ENCODE peak calls at places on chromosomes 5 and 9, in ten cellular contexts. One of them, this sample, is unnamed.

GRCh38 chr5:32583582-32584232 is 1.6 kb upstream of the SUB1 start:
- DNase-seq in T-helper 2 cell: no peak
- DNase-seq in mesothelial cell of epicardium: no peak
- DNase-seq in pancreas: no peak
- DNase-seq in AG09319: no peak
- DNase-seq in HTR-8/SVneo: no peak
- DNase-seq in stimulated activated CD8-positive, alpha-beta memory T cell treated with anti-CD3 and anti-CD28 coated beads, Interleukin-7, amount 100 ng/mL, for 24 hours: no peak
- DNase-seq in WERI-Rb-1: no peak
- DNase-seq in Right ventricle myocardium superior: no peak
- DNase-seq in GM19239: peak; percentile 36
- DNase-seq in this sample: no peak

GRCh38 chr9:132143359-132143758 is 18.5 kb upstream of the NTNG2 start:
- DNase-seq in pancreas: no peak
- DNase-seq in stimulated activated CD8-positive, alpha-beta memory T cell treated with anti-CD3 and anti-CD28 coated beads, Interleukin-7, amount 100 ng/mL, for 24 hours: no peak
- DNase-seq in T-helper 2 cell: no peak
- DNase-seq in mesothelial cell of epicardium: no peak
- DNase-seq in WERI-Rb-1: no peak
- DNase-seq in GM19239: no peak
- DNase-seq in HTR-8/SVneo: no peak
- DNase-seq in AG09319: no peak
- DNase-seq in Right ventricle myocardium superior: no peak
- DNase-seq in this sample: no peak

GRCh38 chr5:67215592-67216471 is 19.2 kb upstream of the CD180 start:
- DNase-seq in stimulated activated CD8-positive, alpha-beta memory T cell treated with anti-CD3 and anti-CD28 coated beads, Interleukin-7, amount 100 ng/mL, for 24 hours: peak; percentile 21
- DNase-seq in AG09319: no peak
- DNase-seq in pancreas: peak; percentile 70
- DNase-seq in mesothelial cell of epicardium: no peak
- DNase-seq in HTR-8/SVneo: no peak
- DNase-seq in Right ventricle myocardium superior: peak; percentile 94
- DNase-seq in WERI-Rb-1: no peak
- DNase-seq in T-helper 2 cell: peak; percentile 41
- DNase-seq in GM19239: peak; percentile 49
- DNase-seq in this sample: peak; percentile 66

GRCh38 chr9:37408933-37409710 is 13.4 kb upstream of the GRHPR start:
- DNase-seq in WERI-Rb-1: no peak
- DNase-seq in mesothelial cell of epicardium: no peak
- DNase-seq in T-helper 2 cell: peak; percentile 70
- DNase-seq in GM19239: peak; percentile 55
- DNase-seq in Right ventricle myocardium superior: no peak
- DNase-seq in HTR-8/SVneo: no peak
- DNase-seq in pancreas: no peak
- DNase-seq in AG09319: no peak
- DNase-seq in stimulated activated CD8-positive, alpha-beta memory T cell treated with anti-CD3 and anti-CD28 coated beads, Interleukin-7, amount 100 ng/mL, for 24 hours: peak; percentile 34
- DNase-seq in this sample: no peak

GRCh38 chr5:79014631-79015030 is 29.5 kb upstream of the ARSB start:
- DNase-seq in stimulated activated CD8-positive, alpha-beta memory T cell treated with anti-CD3 and anti-CD28 coated beads, Interleukin-7, amount 100 ng/mL, for 24 hours: no peak
- DNase-seq in pancreas: no peak
- DNase-seq in Right ventricle myocardium superior: no peak
- DNase-seq in WERI-Rb-1: no peak
- DNase-seq in HTR-8/SVneo: no peak
- DNase-seq in GM19239: no peak
- DNase-seq in mesothelial cell of epicardium: no peak
- DNase-seq in T-helper 2 cell: no peak
- DNase-seq in AG09319: no peak
- DNase-seq in this sample: no peak

GRCh38 chr9:31776471-31776870 is 608.0 kb upstream of the ACO1 start:
- DNase-seq in GM19239: no peak
- DNase-seq in stimulated activated CD8-positive, alpha-beta memory T cell treated with anti-CD3 and anti-CD28 coated beads, Interleukin-7, amount 100 ng/mL, for 24 hours: no peak
- DNase-seq in WERI-Rb-1: peak; percentile 36
- DNase-seq in mesothelial cell of epicardium: no peak
- DNase-seq in Right ventricle myocardium superior: no peak
- DNase-seq in HTR-8/SVneo: no peak
- DNase-seq in pancreas: no peak
- DNase-seq in AG09319: no peak
- DNase-seq in T-helper 2 cell: no peak
- DNase-seq in this sample: no peak

GRCh38 chr5:134436523-134437339 is 25.1 kb upstream of the CDKN2AIPNL start:
- DNase-seq in GM19239: peak; percentile 54
- DNase-seq in HTR-8/SVneo: peak; percentile 62
- DNase-seq in mesothelial cell of epicardium: no peak
- DNase-seq in AG09319: no peak
- DNase-seq in pancreas: peak; percentile 76
- DNase-seq in Right ventricle myocardium superior: peak; percentile 76
- DNase-seq in T-helper 2 cell: no peak
- DNase-seq in WERI-Rb-1: peak; percentile 77
- DNase-seq in stimulated activated CD8-positive, alpha-beta memory T cell treated with anti-CD3 and anti-CD28 coated beads, Interleukin-7, amount 100 ng/mL, for 24 hours: peak; percentile 24
- DNase-seq in this sample: peak; percentile 39

GRCh38 chr5:7789567-7789966 is 61.4 kb downstream of the CFAP90 start:
- DNase-seq in stimulated activated CD8-positive, alpha-beta memory T cell treated with anti-CD3 and anti-CD28 coated beads, Interleukin-7, amount 100 ng/mL, for 24 hours: no peak
- DNase-seq in mesothelial cell of epicardium: no peak
- DNase-seq in pancreas: no peak
- DNase-seq in HTR-8/SVneo: no peak
- DNase-seq in AG09319: no peak
- DNase-seq in WERI-Rb-1: no peak
- DNase-seq in T-helper 2 cell: no peak
- DNase-seq in Right ventricle myocardium superior: no peak
- DNase-seq in GM19239: no peak
- DNase-seq in this sample: no peak

GRCh38 chr5:37207802-37208201 is 41.4 kb downstream of the CPLANE1 start:
- DNase-seq in WERI-Rb-1: no peak
- DNase-seq in AG09319: no peak
- DNase-seq in stimulated activated CD8-positive, alpha-beta memory T cell treated with anti-CD3 and anti-CD28 coated beads, Interleukin-7, amount 100 ng/mL, for 24 hours: no peak
- DNase-seq in mesothelial cell of epicardium: no peak
- DNase-seq in GM19239: no peak
- DNase-seq in HTR-8/SVneo: no peak
- DNase-seq in pancreas: no peak
- DNase-seq in T-helper 2 cell: no peak
- DNase-seq in Right ventricle myocardium superior: no peak
- DNase-seq in this sample: no peak

GRCh38 chr5:143110591-143110990 is 292.9 kb downstream of the NR3C1 start:
- DNase-seq in mesothelial cell of epicardium: no peak
- DNase-seq in stimulated activated CD8-positive, alpha-beta memory T cell treated with anti-CD3 and anti-CD28 coated beads, Interleukin-7, amount 100 ng/mL, for 24 hours: no peak
- DNase-seq in WERI-Rb-1: no peak
- DNase-seq in HTR-8/SVneo: no peak
- DNase-seq in GM19239: no peak
- DNase-seq in Right ventricle myocardium superior: no peak
- DNase-seq in T-helper 2 cell: no peak
- DNase-seq in AG09319: no peak
- DNase-seq in pancreas: no peak
- DNase-seq in this sample: no peak

GRCh38 chr5:136981936-136982335 is 517.2 kb downstream of the SPOCK1 start:
- DNase-seq in stimulated activated CD8-positive, alpha-beta memory T cell treated with anti-CD3 and anti-CD28 coated beads, Interleukin-7, amount 100 ng/mL, for 24 hours: no peak
- DNase-seq in pancreas: no peak
- DNase-seq in Right ventricle myocardium superior: no peak
- DNase-seq in HTR-8/SVneo: no peak
- DNase-seq in WERI-Rb-1: no peak
- DNase-seq in mesothelial cell of epicardium: no peak
- DNase-seq in T-helper 2 cell: no peak
- DNase-seq in GM19239: no peak
- DNase-seq in AG09319: no peak
- DNase-seq in this sample: no peak

GRCh38 chr9:2220036-2220435 is 204.9 kb downstream of the SMARCA2 start:
- DNase-seq in stimulated activated CD8-positive, alpha-beta memory T cell treated with anti-CD3 and anti-CD28 coated beads, Interleukin-7, amount 100 ng/mL, for 24 hours: no peak
- DNase-seq in pancreas: no peak
- DNase-seq in Right ventricle myocardium superior: no peak
- DNase-seq in WERI-Rb-1: no peak
- DNase-seq in GM19239: no peak
- DNase-seq in AG09319: no peak
- DNase-seq in T-helper 2 cell: no peak
- DNase-seq in mesothelial cell of epicardium: no peak
- DNase-seq in HTR-8/SVneo: no peak
- DNase-seq in this sample: no peak

GRCh38 chr9:14910178-14910805 is at the start of gene FREM1:
- DNase-seq in mesothelial cell of epicardium: peak; percentile 53
- DNase-seq in HTR-8/SVneo: no peak
- DNase-seq in GM19239: no peak
- DNase-seq in T-helper 2 cell: no peak
- DNase-seq in pancreas: peak; percentile 62
- DNase-seq in stimulated activated CD8-positive, alpha-beta memory T cell treated with anti-CD3 and anti-CD28 coated beads, Interleukin-7, amount 100 ng/mL, for 24 hours: no peak
- DNase-seq in AG09319: no peak
- DNase-seq in WERI-Rb-1: no peak
- DNase-seq in Right ventricle myocardium superior: peak; percentile 71
- DNase-seq in this sample: no peak

GRCh38 chr5:76789991-76790571 is 28.7 kb upstream of the F2RL1 start:
- DNase-seq in WERI-Rb-1: peak; percentile 90
- DNase-seq in Right ventricle myocardium superior: peak; percentile 45
- DNase-seq in T-helper 2 cell: no peak
- DNase-seq in AG09319: no peak
- DNase-seq in stimulated activated CD8-positive, alpha-beta memory T cell treated with anti-CD3 and anti-CD28 coated beads, Interleukin-7, amount 100 ng/mL, for 24 hours: no peak
- DNase-seq in mesothelial cell of epicardium: no peak
- DNase-seq in HTR-8/SVneo: no peak
- DNase-seq in GM19239: no peak
- DNase-seq in pancreas: no peak
- DNase-seq in this sample: no peak

GRCh38 chr9:96418920-96419690 is 935 bp upstream of the ZNF367 start:
- DNase-seq in HTR-8/SVneo: peak; percentile 22
- DNase-seq in T-helper 2 cell: peak; percentile 21
- DNase-seq in pancreas: peak; percentile 80
- DNase-seq in Right ventricle myocardium superior: peak; percentile 88
- DNase-seq in GM19239: no peak
- DNase-seq in mesothelial cell of epicardium: no peak
- DNase-seq in stimulated activated CD8-positive, alpha-beta memory T cell treated with anti-CD3 and anti-CD28 coated beads, Interleukin-7, amount 100 ng/mL, for 24 hours: peak; percentile 19
- DNase-seq in AG09319: no peak
- DNase-seq in WERI-Rb-1: peak; percentile 88
- DNase-seq in this sample: peak; percentile 42

GRCh38 chr5:148425808-148426207 is 42.0 kb downstream of the FBXO38 start:
- DNase-seq in stimulated activated CD8-positive, alpha-beta memory T cell treated with anti-CD3 and anti-CD28 coated beads, Interleukin-7, amount 100 ng/mL, for 24 hours: no peak
- DNase-seq in AG09319: no peak
- DNase-seq in T-helper 2 cell: no peak
- DNase-seq in WERI-Rb-1: no peak
- DNase-seq in HTR-8/SVneo: no peak
- DNase-seq in mesothelial cell of epicardium: no peak
- DNase-seq in GM19239: no peak
- DNase-seq in Right ventricle myocardium superior: no peak
- DNase-seq in pancreas: no peak
- DNase-seq in this sample: no peak

GRCh38 chr9:137028013-137028280 is at the start of gene ABCA2:
- DNase-seq in pancreas: no peak
- DNase-seq in T-helper 2 cell: no peak
- DNase-seq in AG09319: no peak
- DNase-seq in WERI-Rb-1: no peak
- DNase-seq in HTR-8/SVneo: no peak
- DNase-seq in GM19239: no peak
- DNase-seq in stimulated activated CD8-positive, alpha-beta memory T cell treated with anti-CD3 and anti-CD28 coated beads, Interleukin-7, amount 100 ng/mL, for 24 hours: no peak
- DNase-seq in Right ventricle myocardium superior: no peak
- DNase-seq in mesothelial cell of epicardium: no peak
- DNase-seq in this sample: no peak

GRCh38 chr5:6478793-6479192 is 30.1 kb downstream of the UBE2QL1 start:
- DNase-seq in pancreas: no peak
- DNase-seq in T-helper 2 cell: no peak
- DNase-seq in Right ventricle myocardium superior: no peak
- DNase-seq in WERI-Rb-1: no peak
- DNase-seq in GM19239: no peak
- DNase-seq in mesothelial cell of epicardium: no peak
- DNase-seq in stimulated activated CD8-positive, alpha-beta memory T cell treated with anti-CD3 and anti-CD28 coated beads, Interleukin-7, amount 100 ng/mL, for 24 hours: no peak
- DNase-seq in HTR-8/SVneo: no peak
- DNase-seq in AG09319: no peak
- DNase-seq in this sample: no peak

GRCh38 chr9:91847576-91847975 is 102.5 kb downstream of the ROR2 start:
- DNase-seq in mesothelial cell of epicardium: no peak
- DNase-seq in pancreas: no peak
- DNase-seq in WERI-Rb-1: no peak
- DNase-seq in T-helper 2 cell: no peak
- DNase-seq in Right ventricle myocardium superior: no peak
- DNase-seq in HTR-8/SVneo: no peak
- DNase-seq in GM19239: no peak
- DNase-seq in stimulated activated CD8-positive, alpha-beta memory T cell treated with anti-CD3 and anti-CD28 coated beads, Interleukin-7, amount 100 ng/mL, for 24 hours: no peak
- DNase-seq in AG09319: peak; percentile 45
- DNase-seq in this sample: no peak

GRCh38 chr5:177241768-177242167 is 61.8 kb downstream of the RAB24 start:
- DNase-seq in HTR-8/SVneo: no peak
- DNase-seq in WERI-Rb-1: no peak
- DNase-seq in T-helper 2 cell: no peak
- DNase-seq in mesothelial cell of epicardium: no peak
- DNase-seq in pancreas: no peak
- DNase-seq in GM19239: no peak
- DNase-seq in Right ventricle myocardium superior: no peak
- DNase-seq in stimulated activated CD8-positive, alpha-beta memory T cell treated with anti-CD3 and anti-CD28 coated beads, Interleukin-7, amount 100 ng/mL, for 24 hours: no peak
- DNase-seq in AG09319: no peak
- DNase-seq in this sample: no peak

GRCh38 chr5:126866837-126867236 is 89.9 kb downstream of the LMNB1 start:
- DNase-seq in stimulated activated CD8-positive, alpha-beta memory T cell treated with anti-CD3 and anti-CD28 coated beads, Interleukin-7, amount 100 ng/mL, for 24 hours: no peak
- DNase-seq in AG09319: no peak
- DNase-seq in T-helper 2 cell: no peak
- DNase-seq in Right ventricle myocardium superior: no peak
- DNase-seq in pancreas: no peak
- DNase-seq in WERI-Rb-1: no peak
- DNase-seq in HTR-8/SVneo: no peak
- DNase-seq in mesothelial cell of epicardium: peak; percentile 20
- DNase-seq in GM19239: no peak
- DNase-seq in this sample: no peak

GRCh38 chr9:133167096-133167695 is 3.5 kb upstream of the GBGT1 start:
- DNase-seq in GM19239: no peak
- DNase-seq in Right ventricle myocardium superior: no peak
- DNase-seq in pancreas: no peak
- DNase-seq in HTR-8/SVneo: no peak
- DNase-seq in mesothelial cell of epicardium: peak; percentile 33
- DNase-seq in stimulated activated CD8-positive, alpha-beta memory T cell treated with anti-CD3 and anti-CD28 coated beads, Interleukin-7, amount 100 ng/mL, for 24 hours: no peak
- DNase-seq in AG09319: no peak
- DNase-seq in T-helper 2 cell: no peak
- DNase-seq in WERI-Rb-1: no peak
- DNase-seq in this sample: no peak

GRCh38 chr9:136185596-136185995 is 19.3 kb downstream of the LHX3 start:
- DNase-seq in HTR-8/SVneo: no peak
- DNase-seq in stimulated activated CD8-positive, alpha-beta memory T cell treated with anti-CD3 and anti-CD28 coated beads, Interleukin-7, amount 100 ng/mL, for 24 hours: no peak
- DNase-seq in T-helper 2 cell: no peak
- DNase-seq in AG09319: no peak
- DNase-seq in mesothelial cell of epicardium: no peak
- DNase-seq in GM19239: no peak
- DNase-seq in Right ventricle myocardium superior: no peak
- DNase-seq in WERI-Rb-1: no peak
- DNase-seq in pancreas: peak; percentile 48
- DNase-seq in this sample: no peak

GRCh38 chr5:523658-524441 is 399 bp downstream of the SLC9A3 start:
- DNase-seq in HTR-8/SVneo: no peak
- DNase-seq in Right ventricle myocardium superior: no peak
- DNase-seq in AG09319: no peak
- DNase-seq in GM19239: no peak
- DNase-seq in mesothelial cell of epicardium: no peak
- DNase-seq in stimulated activated CD8-positive, alpha-beta memory T cell treated with anti-CD3 and anti-CD28 coated beads, Interleukin-7, amount 100 ng/mL, for 24 hours: no peak
- DNase-seq in pancreas: no peak
- DNase-seq in WERI-Rb-1: no peak
- DNase-seq in T-helper 2 cell: no peak
- DNase-seq in this sample: no peak

GRCh38 chr5:17238521-17239041 is 21.1 kb downstream of the BASP1 start:
- DNase-seq in pancreas: no peak
- DNase-seq in T-helper 2 cell: no peak
- DNase-seq in AG09319: no peak
- DNase-seq in WERI-Rb-1: no peak
- DNase-seq in Right ventricle myocardium superior: no peak
- DNase-seq in HTR-8/SVneo: peak; percentile 69
- DNase-seq in stimulated activated CD8-positive, alpha-beta memory T cell treated with anti-CD3 and anti-CD28 coated beads, Interleukin-7, amount 100 ng/mL, for 24 hours: no peak
- DNase-seq in GM19239: no peak
- DNase-seq in mesothelial cell of epicardium: no peak
- DNase-seq in this sample: no peak

GRCh38 chr5:132136906-132137305 is 63.3 kb downstream of the CSF2 start:
- DNase-seq in mesothelial cell of epicardium: no peak
- DNase-seq in T-helper 2 cell: no peak
- DNase-seq in pancreas: no peak
- DNase-seq in Right ventricle myocardium superior: no peak
- DNase-seq in WERI-Rb-1: no peak
- DNase-seq in AG09319: peak; percentile 44
- DNase-seq in stimulated activated CD8-positive, alpha-beta memory T cell treated with anti-CD3 and anti-CD28 coated beads, Interleukin-7, amount 100 ng/mL, for 24 hours: no peak
- DNase-seq in HTR-8/SVneo: no peak
- DNase-seq in GM19239: no peak
- DNase-seq in this sample: no peak

This sample was measured in head of caudate nucleus.